ENCODE peak calls at places on chromosomes 7 and 10, in eight cellular contexts. One of them, this sample, is unnamed.

GRCh38 chr10:116278832-116279231 is 5.8 kb upstream of the GFRA1 start:
- DNase-seq in neural crest cell: peak
- DNase-seq in AG04450: no peak
- DNase-seq in fibroblast of mammary gland: no peak
- DNase-seq in astrocyte: peak
- DNase-seq in IMR-90: peak
- DNase-seq in WERI-Rb-1: peak
- DNase-seq in CD4-positive, alpha-beta T cell: no peak
- DNase-seq in this sample: no peak

GRCh38 chr7:83629117-83629880 is 19.6 kb downstream of the SEMA3E start:
- DNase-seq in AG04450: no peak
- DNase-seq in CD4-positive, alpha-beta T cell: no peak
- DNase-seq in fibroblast of mammary gland: no peak
- DNase-seq in neural crest cell: no peak
- DNase-seq in IMR-90: no peak
- DNase-seq in WERI-Rb-1: no peak
- DNase-seq in astrocyte: no peak
- DNase-seq in this sample: no peak

GRCh38 chr7:118755067-118755625 is 530.6 kb downstream of the ANKRD7 start:
- DNase-seq in IMR-90: no peak
- DNase-seq in WERI-Rb-1: no peak
- DNase-seq in AG04450: no peak
- DNase-seq in astrocyte: no peak
- DNase-seq in CD4-positive, alpha-beta T cell: no peak
- DNase-seq in neural crest cell: no peak
- DNase-seq in fibroblast of mammary gland: peak
- DNase-seq in this sample: no peak

GRCh38 chr10:112953075-112953501 is 3.0 kb downstream of the TCF7L2 start:
- DNase-seq in WERI-Rb-1: no peak
- DNase-seq in fibroblast of mammary gland: no peak
- DNase-seq in IMR-90: peak
- DNase-seq in AG04450: no peak
- DNase-seq in CD4-positive, alpha-beta T cell: no peak
- DNase-seq in neural crest cell: peak
- DNase-seq in astrocyte: peak
- DNase-seq in this sample: no peak

GRCh38 chr10:88389456-88389855 is 193.7 kb downstream of the RNLS start:
- DNase-seq in AG04450: peak
- DNase-seq in astrocyte: no peak
- DNase-seq in fibroblast of mammary gland: peak
- DNase-seq in neural crest cell: peak
- DNase-seq in CD4-positive, alpha-beta T cell: no peak
- DNase-seq in WERI-Rb-1: no peak
- DNase-seq in IMR-90: peak
- DNase-seq in this sample: no peak

GRCh38 chr10:71076473-71077142 is 135.8 kb upstream of the UNC5B start:
- DNase-seq in IMR-90: no peak
- DNase-seq in CD4-positive, alpha-beta T cell: no peak
- DNase-seq in AG04450: no peak
- DNase-seq in fibroblast of mammary gland: no peak
- DNase-seq in astrocyte: no peak
- DNase-seq in neural crest cell: no peak
- DNase-seq in WERI-Rb-1: peak
- DNase-seq in this sample: peak

GRCh38 chr7:108911016-108911415 is 341.3 kb downstream of the DNAJB9 start:
- DNase-seq in neural crest cell: no peak
- DNase-seq in CD4-positive, alpha-beta T cell: no peak
- DNase-seq in AG04450: no peak
- DNase-seq in IMR-90: no peak
- DNase-seq in astrocyte: no peak
- DNase-seq in fibroblast of mammary gland: no peak
- DNase-seq in WERI-Rb-1: no peak
- DNase-seq in this sample: no peak

GRCh38 chr7:154794147-154794780 is 208.7 kb downstream of the PAXIP1 start:
- DNase-seq in astrocyte: no peak
- DNase-seq in neural crest cell: peak
- DNase-seq in WERI-Rb-1: peak
- DNase-seq in CD4-positive, alpha-beta T cell: no peak
- DNase-seq in IMR-90: no peak
- DNase-seq in AG04450: no peak
- DNase-seq in fibroblast of mammary gland: no peak
- DNase-seq in this sample: no peak

GRCh38 chr7:73418113-73418703 is 15.4 kb upstream of the FZD9 start:
- DNase-seq in AG04450: no peak
- DNase-seq in astrocyte: no peak
- DNase-seq in WERI-Rb-1: no peak
- DNase-seq in neural crest cell: no peak
- DNase-seq in CD4-positive, alpha-beta T cell: no peak
- DNase-seq in fibroblast of mammary gland: no peak
- DNase-seq in IMR-90: no peak
- DNase-seq in this sample: no peak

GRCh38 chr10:94361161-94361794 is 1.5 kb downstream of the NOC3L start:
- DNase-seq in IMR-90: no peak
- DNase-seq in CD4-positive, alpha-beta T cell: no peak
- DNase-seq in fibroblast of mammary gland: peak
- DNase-seq in WERI-Rb-1: no peak
- DNase-seq in astrocyte: no peak
- DNase-seq in neural crest cell: no peak
- DNase-seq in AG04450: no peak
- DNase-seq in this sample: no peak

GRCh38 chr10:33805831-33806230 is 471.4 kb upstream of the NRP1 start:
- DNase-seq in AG04450: no peak
- DNase-seq in astrocyte: no peak
- DNase-seq in neural crest cell: no peak
- DNase-seq in CD4-positive, alpha-beta T cell: no peak
- DNase-seq in WERI-Rb-1: no peak
- DNase-seq in IMR-90: no peak
- DNase-seq in fibroblast of mammary gland: no peak
- DNase-seq in this sample: no peak

GRCh38 chr7:81664304-81664703 is 105.5 kb downstream of the HGF start:
- DNase-seq in CD4-positive, alpha-beta T cell: no peak
- DNase-seq in neural crest cell: no peak
- DNase-seq in fibroblast of mammary gland: no peak
- DNase-seq in astrocyte: no peak
- DNase-seq in AG04450: no peak
- DNase-seq in IMR-90: no peak
- DNase-seq in WERI-Rb-1: peak
- DNase-seq in this sample: no peak

GRCh38 chr7:13042605-13043236 is 355.3 kb downstream of the ARL4A start:
- DNase-seq in WERI-Rb-1: no peak
- DNase-seq in astrocyte: peak
- DNase-seq in CD4-positive, alpha-beta T cell: no peak
- DNase-seq in fibroblast of mammary gland: peak
- DNase-seq in IMR-90: peak
- DNase-seq in neural crest cell: no peak
- DNase-seq in AG04450: no peak
- DNase-seq in this sample: no peak

GRCh38 chr7:124155400-124156022 is 122.6 kb upstream of the TMEM229A start:
- DNase-seq in astrocyte: no peak
- DNase-seq in neural crest cell: no peak
- DNase-seq in WERI-Rb-1: no peak
- DNase-seq in fibroblast of mammary gland: peak
- DNase-seq in AG04450: peak
- DNase-seq in CD4-positive, alpha-beta T cell: no peak
- DNase-seq in IMR-90: peak
- DNase-seq in this sample: no peak

GRCh38 chr7:44466300-44467216 is 23.9 kb downstream of the NUDCD3 start:
- DNase-seq in IMR-90: peak
- DNase-seq in astrocyte: peak
- DNase-seq in AG04450: no peak
- DNase-seq in fibroblast of mammary gland: peak
- DNase-seq in neural crest cell: no peak
- DNase-seq in WERI-Rb-1: no peak
- DNase-seq in CD4-positive, alpha-beta T cell: no peak
- DNase-seq in this sample: no peak

GRCh38 chr10:79079490-79080355 is 11.0 kb downstream of the ZMIZ1 start:
- DNase-seq in fibroblast of mammary gland: peak
- DNase-seq in AG04450: no peak
- DNase-seq in CD4-positive, alpha-beta T cell: no peak
- DNase-seq in WERI-Rb-1: no peak
- DNase-seq in neural crest cell: no peak
- DNase-seq in IMR-90: peak
- DNase-seq in astrocyte: peak
- DNase-seq in this sample: no peak

GRCh38 chr10:16887565-16887964 is 70.3 kb upstream of the RSU1 start:
- DNase-seq in AG04450: peak
- DNase-seq in neural crest cell: no peak
- DNase-seq in IMR-90: peak
- DNase-seq in WERI-Rb-1: no peak
- DNase-seq in astrocyte: peak
- DNase-seq in CD4-positive, alpha-beta T cell: no peak
- DNase-seq in fibroblast of mammary gland: peak
- DNase-seq in this sample: no peak

GRCh38 chr10:100485336-100485735 is 22.5 kb downstream of the WNT8B start:
- DNase-seq in astrocyte: no peak
- DNase-seq in AG04450: no peak
- DNase-seq in CD4-positive, alpha-beta T cell: no peak
- DNase-seq in IMR-90: no peak
- DNase-seq in fibroblast of mammary gland: no peak
- DNase-seq in neural crest cell: peak
- DNase-seq in WERI-Rb-1: no peak
- DNase-seq in this sample: no peak

GRCh38 chr10:131093795-131094366 is 217.6 kb downstream of the TCERG1L start:
- DNase-seq in neural crest cell: no peak
- DNase-seq in CD4-positive, alpha-beta T cell: no peak
- DNase-seq in WERI-Rb-1: no peak
- DNase-seq in astrocyte: no peak
- DNase-seq in AG04450: no peak
- DNase-seq in IMR-90: no peak
- DNase-seq in fibroblast of mammary gland: no peak
- DNase-seq in this sample: no peak

GRCh38 chr10:58757352-58758071 is 244.8 kb downstream of the BICC1 start:
- DNase-seq in CD4-positive, alpha-beta T cell: no peak
- DNase-seq in IMR-90: no peak
- DNase-seq in astrocyte: no peak
- DNase-seq in AG04450: no peak
- DNase-seq in WERI-Rb-1: no peak
- DNase-seq in neural crest cell: no peak
- DNase-seq in fibroblast of mammary gland: no peak
- DNase-seq in this sample: no peak

DNA sequence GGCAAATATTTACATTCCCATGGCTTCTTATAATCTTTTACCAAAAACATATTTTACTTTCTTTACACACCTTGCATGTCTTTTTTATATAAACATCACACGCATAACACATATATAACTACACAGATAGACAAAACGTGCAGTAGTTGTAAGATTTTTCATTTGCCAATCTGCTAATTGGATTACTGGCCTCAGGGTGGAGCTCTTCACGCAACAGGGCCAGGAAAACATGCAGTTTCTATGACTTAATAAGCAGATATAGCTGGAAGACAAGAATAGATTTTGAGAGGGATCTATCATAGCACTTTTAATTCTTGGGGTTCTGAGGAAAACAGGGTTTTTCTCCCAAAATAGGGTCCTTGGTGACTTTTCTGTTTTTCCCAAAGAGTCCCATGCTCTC is 12.7 kb downstream of the ACADSB start:
- DNase-seq in IMR-90: no peak
- DNase-seq in fibroblast of mammary gland: peak
- DNase-seq in WERI-Rb-1: peak
- DNase-seq in astrocyte: no peak
- DNase-seq in CD4-positive, alpha-beta T cell: no peak
- DNase-seq in neural crest cell: no peak
- DNase-seq in AG04450: no peak
- DNase-seq in this sample: no peak
- TF ChIP-seq CTCF in IMR-90: peak
- TF ChIP-seq CTCF in fibroblast of mammary gland: peak
- TF ChIP-seq CTCF in WERI-Rb-1: peak
- TF ChIP-seq CTCF in astrocyte: peak
- TF ChIP-seq CTCF in CD4-positive, alpha-beta T cell: no peak
- TF ChIP-seq CTCF in neural crest cell: peak
- TF ChIP-seq CTCF in AG04450: peak
- TF ChIP-seq CTCF in this sample: no peak

GRCh38 chr10:84114088-84114667 is 25.1 kb upstream of the GHITM start:
- DNase-seq in AG04450: no peak
- DNase-seq in WERI-Rb-1: no peak
- DNase-seq in fibroblast of mammary gland: peak
- DNase-seq in IMR-90: no peak
- DNase-seq in CD4-positive, alpha-beta T cell: no peak
- DNase-seq in astrocyte: no peak
- DNase-seq in neural crest cell: no peak
- DNase-seq in this sample: no peak
- TF ChIP-seq CTCF in AG04450: peak
- TF ChIP-seq CTCF in WERI-Rb-1: peak
- TF ChIP-seq CTCF in fibroblast of mammary gland: peak
- TF ChIP-seq CTCF in IMR-90: peak
- TF ChIP-seq CTCF in CD4-positive, alpha-beta T cell: no peak
- TF ChIP-seq CTCF in astrocyte: no peak
- TF ChIP-seq CTCF in neural crest cell: peak
- TF ChIP-seq CTCF in this sample: no peak

DNA sequence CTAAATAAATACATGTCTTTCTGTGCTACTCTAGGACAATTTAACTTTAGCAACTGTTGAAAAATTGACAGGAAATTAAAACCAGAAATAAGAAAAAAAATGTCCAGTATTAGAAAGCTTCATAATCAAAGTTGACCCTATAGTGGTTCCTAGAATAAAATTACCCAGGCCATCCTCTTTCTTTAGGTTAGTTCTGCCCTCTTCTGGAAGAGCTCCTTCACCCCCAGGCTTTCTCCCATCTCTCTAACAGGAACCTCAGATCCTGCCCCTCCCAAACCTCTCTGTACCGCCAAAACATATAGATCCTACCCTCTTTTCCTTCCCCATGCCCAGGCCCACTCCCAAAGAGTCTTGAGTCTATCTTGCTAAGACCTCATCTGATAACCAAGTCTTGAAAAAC is 159.4 kb upstream of the CDK1 start:
- DNase-seq in neural crest cell: no peak
- DNase-seq in CD4-positive, alpha-beta T cell: no peak
- DNase-seq in astrocyte: no peak
- DNase-seq in WERI-Rb-1: no peak
- DNase-seq in AG04450: no peak
- DNase-seq in IMR-90: no peak
- DNase-seq in fibroblast of mammary gland: no peak
- DNase-seq in this sample: no peak
- TF ChIP-seq CTCF in neural crest cell: no peak
- TF ChIP-seq CTCF in CD4-positive, alpha-beta T cell: no peak
- TF ChIP-seq CTCF in astrocyte: no peak
- TF ChIP-seq CTCF in WERI-Rb-1: no peak
- TF ChIP-seq CTCF in AG04450: no peak
- TF ChIP-seq CTCF in IMR-90: no peak
- TF ChIP-seq CTCF in fibroblast of mammary gland: no peak
- TF ChIP-seq CTCF in this sample: no peak

DNA sequence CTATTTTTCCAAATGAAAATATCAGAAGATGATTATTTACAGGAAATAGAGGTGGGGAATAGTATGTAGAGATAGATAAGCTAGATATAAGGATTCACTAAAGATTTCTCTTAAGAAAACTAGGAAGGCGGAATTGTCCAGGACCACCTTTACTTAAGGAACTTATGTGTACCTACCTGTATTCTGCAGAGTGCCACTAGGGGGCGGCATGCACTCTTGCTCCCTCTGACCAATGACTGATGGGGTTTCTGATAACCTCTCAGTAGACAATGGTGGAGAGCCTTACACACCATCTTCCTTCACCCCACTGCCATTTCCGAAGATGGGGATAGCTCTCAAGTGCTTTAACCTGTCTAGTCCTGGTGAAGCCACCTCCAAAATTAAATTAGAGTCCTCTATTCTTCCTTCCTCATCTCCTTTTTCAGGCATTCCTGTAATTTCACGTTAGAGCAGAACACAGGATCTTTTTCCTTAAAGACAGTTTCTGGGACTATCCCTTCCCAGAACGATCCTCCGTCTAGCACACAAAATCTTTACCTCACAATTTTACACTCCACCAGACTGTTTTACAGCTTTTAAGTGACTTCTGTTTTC is 453.1 kb downstream of the SORCS1 start:
- DNase-seq in CD4-positive, alpha-beta T cell: no peak
- DNase-seq in astrocyte: no peak
- DNase-seq in neural crest cell: peak
- DNase-seq in AG04450: no peak
- DNase-seq in IMR-90: no peak
- DNase-seq in fibroblast of mammary gland: peak
- DNase-seq in WERI-Rb-1: peak
- DNase-seq in this sample: peak
- TF ChIP-seq CTCF in CD4-positive, alpha-beta T cell: peak
- TF ChIP-seq CTCF in astrocyte: peak
- TF ChIP-seq CTCF in neural crest cell: peak
- TF ChIP-seq CTCF in AG04450: peak
- TF ChIP-seq CTCF in IMR-90: peak
- TF ChIP-seq CTCF in fibroblast of mammary gland: peak
- TF ChIP-seq CTCF in WERI-Rb-1: peak
- TF ChIP-seq CTCF in this sample: peak